ENCODE peak calls at places on chromosomes 12 and 14, in nine cellular contexts. K is neural crest cell, Z is GM19239, J is M059J, Y is substantia nigra, O is T-helper 2 cell, E is cardiac muscle cell, U is putamen, N is non-pigmented ciliary epithelial cell. F is an unnamed sample.

GRCh38 chr12:1367731-1368285 is 226.6 kb downstream of the FBXL14 start:
- DNase-seq in E (no peak), Z (no peak), O (no peak), Y (no peak), U (no peak), K (peak), J (no peak), N (no peak), F (no peak)

GRCh38 chr14:73283592-73284379 is 46.5 kb downstream of the PAPLN start:
- DNase-seq in E (peak), N (no peak), J (no peak), O (no peak), Y (no peak), U (peak), K (no peak), Z (no peak), F (no peak)

GRCh38 chr12:2416158-2416557 is 363.4 kb downstream of the CACNA1C start:
- DNase-seq in U (no peak), O (no peak), Y (no peak), E (no peak), J (no peak), N (no peak), Z (no peak), K (no peak), F (no peak)

GRCh38 chr14:55780156-55780946 is 200.3 kb downstream of the KTN1 start:
- DNase-seq in E (peak), Z (no peak), O (no peak), J (peak), U (no peak), K (no peak), Y (no peak), N (no peak), F (no peak)

GRCh38 chr14:32679927-32680612 is 258.6 kb upstream of the NPAS3 start:
- DNase-seq in O (no peak), Z (no peak), Y (no peak), K (no peak), J (no peak), N (no peak), U (no peak), E (no peak), F (no peak)

GRCh38 chr14:105119410-105120025 is 49.1 kb downstream of the JAG2 start:
- DNase-seq in J (no peak), N (no peak), U (no peak), O (no peak), K (no peak), Z (no peak), Y (no peak), E (no peak), F (no peak)

GRCh38 chr12:4107436-4107878 is 166.1 kb upstream of the CCND2 start:
- DNase-seq in Z (peak), O (peak), N (no peak), E (peak), Y (no peak), K (no peak), U (no peak), J (peak), F (peak)

GRCh38 chr12:51118706-51119105 is 35.3 kb upstream of the CSRNP2 start:
- DNase-seq in J (peak), Z (no peak), K (no peak), E (no peak), O (no peak), N (peak), Y (no peak), U (no peak), F (no peak)

GRCh38 chr12:11739980-11740379 is 90.5 kb downstream of the ETV6 start:
- DNase-seq in N (no peak), E (no peak), J (no peak), U (no peak), K (no peak), O (no peak), Y (no peak), Z (no peak), F (no peak)

GRCh38 chr12:58966939-58967338 is 46.6 kb upstream of the LRIG3 start:
- DNase-seq in E (no peak), J (peak), O (no peak), K (no peak), N (no peak), Y (no peak), Z (no peak), U (no peak), F (no peak)

GRCh38 chr14:84961637-84962036 is 568.3 kb upstream of the FLRT2 start:
- DNase-seq in J (no peak), Z (no peak), U (peak), O (no peak), Y (no peak), K (no peak), N (no peak), E (no peak), F (no peak)

GRCh38 chr14:57943038-57943437 is 77.1 kb upstream of the SLC35F4 start:
- DNase-seq in N (no peak), Z (no peak), O (no peak), Y (no peak), E (no peak), K (no peak), J (no peak), U (no peak), F (no peak)

GRCh38 chr12:77229640-77230442 is 164.5 kb upstream of the E2F7 start:
- DNase-seq in N (no peak), U (no peak), K (no peak), E (no peak), Y (no peak), Z (no peak), O (no peak), J (no peak), F (peak)

GRCh38 chr14:89926709-89927108 is 27.8 kb downstream of the EFCAB11 start:
- DNase-seq in E (no peak), J (peak), U (no peak), Y (no peak), N (no peak), O (no peak), Z (no peak), K (no peak), F (no peak)

GRCh38 chr12:110501378-110501721 is 561 bp downstream of the VPS29 start:
- DNase-seq in K (no peak), U (peak), E (peak), J (peak), Y (no peak), O (no peak), N (no peak), Z (peak), F (no peak)

GRCh38 chr12:23831739-23832138 is 117.7 kb downstream of the SOX5 start:
- DNase-seq in Z (no peak), K (no peak), U (no peak), E (no peak), N (no peak), O (no peak), J (no peak), Y (no peak), F (no peak)

GRCh38 chr12:100553851-100554404 is 19.6 kb upstream of the GAS2L3 start:
- DNase-seq in J (peak), K (no peak), O (no peak), E (no peak), Y (no peak), Z (no peak), U (no peak), N (no peak), F (no peak)

GRCh38 chr14:63918411-63918810 is 65.6 kb downstream of the SYNE2 start:
- DNase-seq in K (no peak), Z (no peak), E (no peak), U (no peak), Y (no peak), O (no peak), N (no peak), J (no peak), F (no peak)

GRCh38 chr12:50221228-50222008 is 54.2 kb upstream of the CERS5 start:
- DNase-seq in N (no peak), K (peak), O (no peak), Z (no peak), Y (no peak), E (peak), U (no peak), J (peak), F (no peak)

GRCh38 chr14:63492391-63492790 is 50.8 kb downstream of the PPP2R5E start:
- DNase-seq in J (peak), K (no peak), U (no peak), E (no peak), N (no peak), O (no peak), Z (no peak), Y (no peak), F (no peak)

GRCh38 chr14:100734031-100734990 is 7.6 kb downstream of the DLK1 start:
- DNase-seq in Z (no peak), O (no peak), J (no peak), E (no peak), K (no peak), N (no peak), Y (no peak), U (no peak), F (no peak)

GRCh38 chr12:51923506-51924365 is 16.4 kb downstream of the ACVRL1 start:
- DNase-seq in J (no peak), Y (peak), N (no peak), Z (no peak), O (peak), U (no peak), K (peak), E (peak), F (peak)

GRCh38 chr12:116592116-116592637 is 33.0 kb downstream of the MAP1LC3B2 start:
- DNase-seq in J (no peak), Z (no peak), K (no peak), N (no peak), E (no peak), U (peak), O (no peak), Y (peak), F (no peak)

GRCh38 chr12:124036117-124037109 is 63.4 kb downstream of the ZNF664 start:
- DNase-seq in O (peak), Y (peak), E (peak), U (peak), N (no peak), J (peak), K (peak), Z (peak), F (peak)

GRCh38 chr12:13094349-13094748 is 9.1 kb downstream of the GSG1 start:
- DNase-seq in J (peak), O (no peak), Z (no peak), E (no peak), U (no peak), K (no peak), Y (no peak), N (no peak), F (no peak)

GRCh38 chr12:19432309-19433170 is 6.8 kb upstream of the AEBP2 start:
- DNase-seq in E (no peak), Z (no peak), N (no peak), O (no peak), U (no peak), J (no peak), K (no peak), Y (no peak), F (no peak)

GRCh38 chr12:76310110-76310509 is 38.1 kb downstream of the BBS10 start:
- DNase-seq in E (no peak), U (no peak), O (no peak), Z (no peak), N (no peak), K (no peak), J (peak), Y (no peak), F (no peak)